ENCODE peak calls at places on chromosomes 11 and 22, in seven cellular contexts. One of them, this sample, is unnamed.

GRCh38 chr11:1819115-1819514 is 15.7 kb upstream of the SYT8 start:
- DNase-seq in CD4-positive, alpha-beta memory T cell: no peak
- DNase-seq in fibroblast of the aortic adventitia: no peak
- DNase-seq in SJCRH30: no peak
- DNase-seq in tibial nerve: no peak
- DNase-seq in cardiac muscle cell: no peak
- DNase-seq in kidney epithelial cell: no peak
- DNase-seq in this sample: no peak

GRCh38 chr11:95175969-95176368 is 55.0 kb downstream of the SESN3 start:
- DNase-seq in cardiac muscle cell: no peak
- DNase-seq in CD4-positive, alpha-beta memory T cell: no peak
- DNase-seq in tibial nerve: no peak
- DNase-seq in SJCRH30: no peak
- DNase-seq in fibroblast of the aortic adventitia: no peak
- DNase-seq in kidney epithelial cell: no peak
- DNase-seq in this sample: no peak

GRCh38 chr11:14417186-14417585 is 58.2 kb upstream of the RRAS2 start:
- DNase-seq in CD4-positive, alpha-beta memory T cell: no peak
- DNase-seq in fibroblast of the aortic adventitia: peak
- DNase-seq in SJCRH30: no peak
- DNase-seq in tibial nerve: no peak
- DNase-seq in cardiac muscle cell: no peak
- DNase-seq in kidney epithelial cell: no peak
- DNase-seq in this sample: no peak

GRCh38 chr11:123111465-123111864 is 49.5 kb upstream of the HSPA8 start:
- DNase-seq in SJCRH30: no peak
- DNase-seq in kidney epithelial cell: no peak
- DNase-seq in tibial nerve: no peak
- DNase-seq in cardiac muscle cell: peak
- DNase-seq in CD4-positive, alpha-beta memory T cell: peak
- DNase-seq in fibroblast of the aortic adventitia: peak
- DNase-seq in this sample: peak

GRCh38 chr11:102244681-102245409 is 72.4 kb upstream of the BIRC3 start:
- DNase-seq in CD4-positive, alpha-beta memory T cell: no peak
- DNase-seq in fibroblast of the aortic adventitia: peak
- DNase-seq in kidney epithelial cell: peak
- DNase-seq in cardiac muscle cell: no peak
- DNase-seq in SJCRH30: no peak
- DNase-seq in tibial nerve: no peak
- DNase-seq in this sample: no peak

GRCh38 chr11:28820296-28820989 is 712.3 kb downstream of the METTL15 start:
- DNase-seq in SJCRH30: no peak
- DNase-seq in tibial nerve: no peak
- DNase-seq in cardiac muscle cell: no peak
- DNase-seq in CD4-positive, alpha-beta memory T cell: no peak
- DNase-seq in kidney epithelial cell: no peak
- DNase-seq in fibroblast of the aortic adventitia: peak
- DNase-seq in this sample: no peak

GRCh38 chr22:40922484-40923303 is 28.5 kb upstream of the RBX1 start:
- DNase-seq in kidney epithelial cell: peak
- DNase-seq in SJCRH30: peak
- DNase-seq in CD4-positive, alpha-beta memory T cell: peak
- DNase-seq in fibroblast of the aortic adventitia: peak
- DNase-seq in cardiac muscle cell: peak
- DNase-seq in tibial nerve: no peak
- DNase-seq in this sample: peak

GRCh38 chr11:3049430-3050243 is 7.6 kb downstream of the CARS1 start:
- DNase-seq in cardiac muscle cell: no peak
- DNase-seq in fibroblast of the aortic adventitia: peak
- DNase-seq in CD4-positive, alpha-beta memory T cell: peak
- DNase-seq in tibial nerve: peak
- DNase-seq in kidney epithelial cell: peak
- DNase-seq in SJCRH30: peak
- DNase-seq in this sample: no peak

GRCh38 chr22:35219012-35219411 is 38.3 kb upstream of the HMGXB4 start:
- DNase-seq in fibroblast of the aortic adventitia: peak
- DNase-seq in cardiac muscle cell: no peak
- DNase-seq in tibial nerve: no peak
- DNase-seq in CD4-positive, alpha-beta memory T cell: no peak
- DNase-seq in kidney epithelial cell: no peak
- DNase-seq in SJCRH30: no peak
- DNase-seq in this sample: no peak

GRCh38 chr11:7484645-7485044 is 661 bp upstream of the OLFML1 start:
- DNase-seq in cardiac muscle cell: peak
- DNase-seq in kidney epithelial cell: no peak
- DNase-seq in tibial nerve: no peak
- DNase-seq in fibroblast of the aortic adventitia: peak
- DNase-seq in CD4-positive, alpha-beta memory T cell: no peak
- DNase-seq in SJCRH30: no peak
- DNase-seq in this sample: no peak

GRCh38 chr11:118156531-118157185 is 4.0 kb upstream of the SCN4B start:
- DNase-seq in kidney epithelial cell: no peak
- DNase-seq in fibroblast of the aortic adventitia: no peak
- DNase-seq in SJCRH30: no peak
- DNase-seq in cardiac muscle cell: no peak
- DNase-seq in tibial nerve: no peak
- DNase-seq in CD4-positive, alpha-beta memory T cell: no peak
- DNase-seq in this sample: peak

GRCh38 chr11:48129697-48130395 is 86.8 kb upstream of the OR4B1 start:
- DNase-seq in cardiac muscle cell: no peak
- DNase-seq in SJCRH30: no peak
- DNase-seq in tibial nerve: no peak
- DNase-seq in CD4-positive, alpha-beta memory T cell: no peak
- DNase-seq in fibroblast of the aortic adventitia: no peak
- DNase-seq in kidney epithelial cell: no peak
- DNase-seq in this sample: no peak

GRCh38 chr11:18802381-18803257 is 11.0 kb upstream of the PTPN5 start:
- DNase-seq in kidney epithelial cell: peak
- DNase-seq in CD4-positive, alpha-beta memory T cell: peak
- DNase-seq in fibroblast of the aortic adventitia: peak
- DNase-seq in cardiac muscle cell: peak
- DNase-seq in SJCRH30: peak
- DNase-seq in tibial nerve: no peak
- DNase-seq in this sample: peak

GRCh38 chr11:106447631-106448191 is 370.2 kb downstream of the AASDHPPT start:
- DNase-seq in cardiac muscle cell: no peak
- DNase-seq in SJCRH30: no peak
- DNase-seq in kidney epithelial cell: no peak
- DNase-seq in tibial nerve: no peak
- DNase-seq in fibroblast of the aortic adventitia: no peak
- DNase-seq in CD4-positive, alpha-beta memory T cell: no peak
- DNase-seq in this sample: no peak

GRCh38 chr11:71173709-71174108 is 78.7 kb downstream of the SHANK2 start:
- DNase-seq in kidney epithelial cell: no peak
- DNase-seq in tibial nerve: no peak
- DNase-seq in cardiac muscle cell: no peak
- DNase-seq in fibroblast of the aortic adventitia: no peak
- DNase-seq in CD4-positive, alpha-beta memory T cell: no peak
- DNase-seq in SJCRH30: no peak
- DNase-seq in this sample: no peak

GRCh38 chr11:27187848-27188621 is 147.4 kb downstream of the BBOX1 start:
- DNase-seq in SJCRH30: no peak
- DNase-seq in fibroblast of the aortic adventitia: no peak
- DNase-seq in CD4-positive, alpha-beta memory T cell: no peak
- DNase-seq in cardiac muscle cell: peak
- DNase-seq in kidney epithelial cell: no peak
- DNase-seq in tibial nerve: no peak
- DNase-seq in this sample: no peak

GRCh38 chr22:50056214-50056972 is 1.7 kb downstream of the TTLL8 start:
- DNase-seq in tibial nerve: no peak
- DNase-seq in SJCRH30: no peak
- DNase-seq in kidney epithelial cell: no peak
- DNase-seq in fibroblast of the aortic adventitia: no peak
- DNase-seq in cardiac muscle cell: no peak
- DNase-seq in CD4-positive, alpha-beta memory T cell: no peak
- DNase-seq in this sample: no peak

GRCh38 chr11:30107899-30108298 is 91.1 kb upstream of the KCNA4 start:
- DNase-seq in tibial nerve: no peak
- DNase-seq in kidney epithelial cell: peak
- DNase-seq in SJCRH30: peak
- DNase-seq in fibroblast of the aortic adventitia: peak
- DNase-seq in CD4-positive, alpha-beta memory T cell: no peak
- DNase-seq in cardiac muscle cell: no peak
- DNase-seq in this sample: no peak

GRCh38 chr22:47113880-47114415 is 351.5 kb downstream of the TBC1D22A start:
- DNase-seq in kidney epithelial cell: no peak
- DNase-seq in SJCRH30: no peak
- DNase-seq in CD4-positive, alpha-beta memory T cell: no peak
- DNase-seq in tibial nerve: no peak
- DNase-seq in fibroblast of the aortic adventitia: no peak
- DNase-seq in cardiac muscle cell: no peak
- DNase-seq in this sample: no peak

GRCh38 chr11:112016088-112016764 is 9.0 kb upstream of the DLAT start:
- DNase-seq in SJCRH30: no peak
- DNase-seq in cardiac muscle cell: peak
- DNase-seq in fibroblast of the aortic adventitia: peak
- DNase-seq in CD4-positive, alpha-beta memory T cell: no peak
- DNase-seq in tibial nerve: no peak
- DNase-seq in kidney epithelial cell: no peak
- DNase-seq in this sample: no peak

GRCh38 chr11:34313099-34313517 is 44.7 kb downstream of the ABTB2 start:
- DNase-seq in fibroblast of the aortic adventitia: no peak
- DNase-seq in SJCRH30: no peak
- DNase-seq in CD4-positive, alpha-beta memory T cell: peak
- DNase-seq in kidney epithelial cell: no peak
- DNase-seq in tibial nerve: no peak
- DNase-seq in cardiac muscle cell: no peak
- DNase-seq in this sample: peak

GRCh38 chr11:75277211-75277805 is 36.7 kb downstream of the TPBGL start:
- DNase-seq in fibroblast of the aortic adventitia: no peak
- DNase-seq in tibial nerve: no peak
- DNase-seq in CD4-positive, alpha-beta memory T cell: no peak
- DNase-seq in SJCRH30: no peak
- DNase-seq in kidney epithelial cell: no peak
- DNase-seq in cardiac muscle cell: no peak
- DNase-seq in this sample: no peak

GRCh38 chr11:73233704-73234402 is 15.8 kb downstream of the P2RY2 start:
- DNase-seq in fibroblast of the aortic adventitia: peak
- DNase-seq in tibial nerve: no peak
- DNase-seq in SJCRH30: no peak
- DNase-seq in kidney epithelial cell: no peak
- DNase-seq in CD4-positive, alpha-beta memory T cell: no peak
- DNase-seq in cardiac muscle cell: no peak
- DNase-seq in this sample: no peak

GRCh38 chr11:94844031-94844430 is 75.9 kb downstream of the AMOTL1 start:
- DNase-seq in SJCRH30: no peak
- DNase-seq in tibial nerve: no peak
- DNase-seq in kidney epithelial cell: no peak
- DNase-seq in cardiac muscle cell: no peak
- DNase-seq in CD4-positive, alpha-beta memory T cell: no peak
- DNase-seq in fibroblast of the aortic adventitia: no peak
- DNase-seq in this sample: no peak

GRCh38 chr11:8342821-8343681 is 79.4 kb upstream of the LMO1 start:
- DNase-seq in kidney epithelial cell: no peak
- DNase-seq in SJCRH30: peak
- DNase-seq in fibroblast of the aortic adventitia: no peak
- DNase-seq in CD4-positive, alpha-beta memory T cell: no peak
- DNase-seq in tibial nerve: no peak
- DNase-seq in cardiac muscle cell: no peak
- DNase-seq in this sample: no peak

GRCh38 chr11:59207988-59208432 is 4.7 kb downstream of the MPEG1 start:
- DNase-seq in SJCRH30: peak
- DNase-seq in fibroblast of the aortic adventitia: peak
- DNase-seq in CD4-positive, alpha-beta memory T cell: peak
- DNase-seq in kidney epithelial cell: peak
- DNase-seq in cardiac muscle cell: peak
- DNase-seq in tibial nerve: no peak
- DNase-seq in this sample: peak
- H3K4me3 ChIP-seq in SJCRH30: no peak
- H3K4me3 ChIP-seq in fibroblast of the aortic adventitia: no peak
- H3K4me3 ChIP-seq in CD4-positive, alpha-beta memory T cell: no peak
- H3K4me3 ChIP-seq in kidney epithelial cell: no peak
- H3K4me3 ChIP-seq in cardiac muscle cell: no peak
- H3K4me3 ChIP-seq in tibial nerve: peak
- H3K4me3 ChIP-seq in this sample: no peak

DNA sequence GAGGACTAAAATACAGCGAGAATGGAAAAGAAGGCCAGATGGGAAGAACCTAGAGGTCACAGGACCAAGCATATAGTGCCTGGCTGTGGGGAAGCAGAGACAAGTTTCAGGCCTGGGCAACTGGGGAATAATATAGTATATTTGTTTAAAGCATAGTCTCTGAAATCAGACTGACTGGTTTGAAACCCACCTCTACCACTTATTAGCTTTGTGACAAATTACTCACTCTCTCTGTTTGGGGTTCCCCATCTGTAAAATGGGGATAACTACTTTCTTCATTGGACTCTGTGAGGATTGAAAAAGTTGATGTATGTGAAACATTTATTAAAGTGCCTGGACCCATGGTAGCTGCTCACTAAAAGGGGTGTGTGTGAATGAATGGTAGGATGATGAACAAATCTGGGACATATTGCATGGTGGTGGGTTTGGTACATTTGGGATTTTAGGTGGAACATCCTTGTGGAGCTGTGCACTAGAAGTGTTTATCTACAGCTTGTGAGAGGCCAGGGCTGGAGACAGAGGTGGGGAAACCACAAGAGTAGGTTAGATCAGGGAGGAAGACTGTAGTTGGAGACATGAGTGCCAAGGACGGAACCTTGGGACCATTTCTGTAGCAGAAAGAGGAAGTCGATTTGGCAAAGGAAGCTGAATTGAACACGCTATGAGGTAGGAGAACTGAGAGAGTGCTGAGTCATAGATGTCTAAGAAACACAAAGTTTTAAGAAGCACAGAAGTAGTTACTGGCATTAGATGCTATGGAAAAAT is 52.6 kb downstream of the SWAP70 start:
- DNase-seq in kidney epithelial cell: no peak
- DNase-seq in cardiac muscle cell: no peak
- DNase-seq in tibial nerve: no peak
- DNase-seq in fibroblast of the aortic adventitia: peak
- DNase-seq in SJCRH30: no peak
- DNase-seq in CD4-positive, alpha-beta memory T cell: no peak
- DNase-seq in this sample: no peak
- H3K4me3 ChIP-seq in kidney epithelial cell: no peak
- H3K4me3 ChIP-seq in cardiac muscle cell: no peak
- H3K4me3 ChIP-seq in tibial nerve: no peak
- H3K4me3 ChIP-seq in fibroblast of the aortic adventitia: no peak
- H3K4me3 ChIP-seq in SJCRH30: no peak
- H3K4me3 ChIP-seq in CD4-positive, alpha-beta memory T cell: no peak
- H3K4me3 ChIP-seq in this sample: no peak

GRCh38 chr22:39463931-39464390 is 7.1 kb downstream of the MGAT3 start:
- DNase-seq in SJCRH30: no peak
- DNase-seq in tibial nerve: no peak
- DNase-seq in cardiac muscle cell: no peak
- DNase-seq in kidney epithelial cell: no peak
- DNase-seq in CD4-positive, alpha-beta memory T cell: no peak
- DNase-seq in fibroblast of the aortic adventitia: peak
- DNase-seq in this sample: no peak
- H3K4me3 ChIP-seq in SJCRH30: no peak
- H3K4me3 ChIP-seq in tibial nerve: no peak
- H3K4me3 ChIP-seq in cardiac muscle cell: no peak
- H3K4me3 ChIP-seq in kidney epithelial cell: no peak
- H3K4me3 ChIP-seq in CD4-positive, alpha-beta memory T cell: no peak
- H3K4me3 ChIP-seq in fibroblast of the aortic adventitia: no peak
- H3K4me3 ChIP-seq in this sample: no peak

DNA sequence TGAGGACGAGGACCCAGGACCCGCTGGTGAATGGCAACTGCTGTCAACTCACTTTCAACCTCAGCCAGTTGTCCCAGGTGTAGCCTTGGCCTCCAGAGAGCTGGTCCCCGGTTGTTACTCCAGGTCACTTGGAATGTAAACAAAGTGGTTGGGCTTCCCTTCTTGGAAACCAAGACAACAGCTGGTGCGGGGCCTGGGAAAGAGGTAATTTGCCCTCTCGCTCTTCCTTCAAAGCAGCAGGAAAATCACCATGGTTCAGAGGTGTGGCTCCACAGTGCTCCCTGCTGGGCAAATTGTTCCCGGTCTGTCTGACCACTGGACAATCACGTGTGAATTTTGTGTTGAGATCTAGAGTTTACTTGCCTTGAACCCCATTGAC is 15.0 kb downstream of the SLC1A2 start:
- DNase-seq in CD4-positive, alpha-beta memory T cell: no peak
- DNase-seq in kidney epithelial cell: no peak
- DNase-seq in tibial nerve: no peak
- DNase-seq in SJCRH30: peak
- DNase-seq in cardiac muscle cell: peak
- DNase-seq in fibroblast of the aortic adventitia: peak
- DNase-seq in this sample: no peak
- H3K4me3 ChIP-seq in CD4-positive, alpha-beta memory T cell: no peak
- H3K4me3 ChIP-seq in kidney epithelial cell: no peak
- H3K4me3 ChIP-seq in tibial nerve: peak
- H3K4me3 ChIP-seq in SJCRH30: no peak
- H3K4me3 ChIP-seq in cardiac muscle cell: no peak
- H3K4me3 ChIP-seq in fibroblast of the aortic adventitia: no peak
- H3K4me3 ChIP-seq in this sample: no peak

This sample was measured in Jurkat, Clone E6-1.